ENCODE peak calls at places on chromosomes 1 and 21, in five cellular contexts. One of them, this sample, is unnamed.

GRCh38 chr1:37599940-37600339 is 4.2 kb upstream of the GNL2 start:
- DNase-seq in fibroblast of lung: no peak
- DNase-seq in OCI-LY7: no peak
- DNase-seq in transverse colon: no peak
- DNase-seq in IMR-90: no peak
- DNase-seq in this sample: no peak

GRCh38 chr1:54989473-54989872 is 9.0 kb downstream of the TMEM61 start:
- DNase-seq in OCI-LY7: no peak
- DNase-seq in transverse colon: peak; percentile 67
- DNase-seq in fibroblast of lung: no peak
- DNase-seq in IMR-90: no peak
- DNase-seq in this sample: no peak

GRCh38 chr1:226305184-226305583 is 3.8 kb downstream of the LIN9 start:
- DNase-seq in OCI-LY7: no peak
- DNase-seq in transverse colon: no peak
- DNase-seq in fibroblast of lung: no peak
- DNase-seq in IMR-90: no peak
- DNase-seq in this sample: no peak

GRCh38 chr1:10338047-10338446 is 60.8 kb upstream of the PGD start:
- DNase-seq in transverse colon: peak; percentile 23
- DNase-seq in OCI-LY7: peak; percentile 59
- DNase-seq in fibroblast of lung: peak; percentile 52
- DNase-seq in IMR-90: peak; percentile 34
- DNase-seq in this sample: peak; percentile 68

GRCh38 chr1:194717941-194718340 is 1531.5 kb upstream of the B3GALT2 start:
- DNase-seq in transverse colon: no peak
- DNase-seq in IMR-90: peak; percentile 63
- DNase-seq in fibroblast of lung: peak; percentile 65
- DNase-seq in OCI-LY7: no peak
- DNase-seq in this sample: no peak

GRCh38 chr21:28177008-28177603 is 815.6 kb downstream of the LTN1 start:
- DNase-seq in fibroblast of lung: no peak
- DNase-seq in transverse colon: no peak
- DNase-seq in OCI-LY7: no peak
- DNase-seq in IMR-90: peak; percentile 10
- DNase-seq in this sample: no peak

GRCh38 chr1:225845633-225846259 is 35.8 kb downstream of the EPHX1 start:
- DNase-seq in IMR-90: peak; percentile 75
- DNase-seq in fibroblast of lung: peak; percentile 88
- DNase-seq in transverse colon: peak; percentile 74
- DNase-seq in OCI-LY7: peak; percentile 74
- DNase-seq in this sample: peak; percentile 46

GRCh38 chr1:46489169-46489637 is 433 bp upstream of the DMBX1 start:
- DNase-seq in IMR-90: no peak
- DNase-seq in transverse colon: peak; percentile 16
- DNase-seq in OCI-LY7: no peak
- DNase-seq in fibroblast of lung: no peak
- DNase-seq in this sample: no peak

GRCh38 chr1:73813726-73814125 is 384.2 kb downstream of the LRRIQ3 start:
- DNase-seq in IMR-90: no peak
- DNase-seq in fibroblast of lung: no peak
- DNase-seq in OCI-LY7: no peak
- DNase-seq in transverse colon: no peak
- DNase-seq in this sample: no peak

GRCh38 chr1:207853372-207853757 is 57.6 kb downstream of the CD34 start:
- DNase-seq in OCI-LY7: no peak
- DNase-seq in IMR-90: peak; percentile 19
- DNase-seq in transverse colon: no peak
- DNase-seq in fibroblast of lung: peak; percentile 31
- DNase-seq in this sample: no peak

GRCh38 chr1:221431068-221431651 is 310.7 kb downstream of the DUSP10 start:
- DNase-seq in fibroblast of lung: peak; percentile 75
- DNase-seq in IMR-90: peak; percentile 40
- DNase-seq in OCI-LY7: no peak
- DNase-seq in transverse colon: no peak
- DNase-seq in this sample: no peak

DNA sequence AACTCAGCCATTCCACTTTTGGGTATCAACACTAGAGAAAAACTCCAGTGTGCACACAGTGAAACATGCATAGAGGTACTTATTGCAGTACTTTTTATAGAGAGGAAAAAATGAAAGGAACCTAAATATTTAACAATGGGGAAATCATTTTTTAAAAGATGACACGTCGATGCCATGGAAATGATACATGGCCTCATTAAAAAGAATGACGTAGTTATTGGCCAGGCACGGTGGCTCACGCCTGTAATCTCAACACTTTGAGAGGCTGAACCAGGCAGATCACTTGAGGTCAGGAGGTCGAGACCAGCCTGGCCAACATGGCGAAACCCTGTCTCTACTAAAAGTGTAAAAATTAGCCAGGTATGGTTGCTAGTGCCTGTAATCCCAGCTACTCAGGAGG is 42.5 kb downstream of the MATN1 start:
- DNase-seq in fibroblast of lung: no peak
- DNase-seq in transverse colon: no peak
- DNase-seq in OCI-LY7: no peak
- DNase-seq in IMR-90: no peak
- DNase-seq in this sample: no peak
- TF ChIP-seq CTCF in fibroblast of lung: no peak
- TF ChIP-seq CTCF in transverse colon: no peak
- TF ChIP-seq CTCF in OCI-LY7: no peak
- TF ChIP-seq CTCF in IMR-90: no peak
- TF ChIP-seq CTCF in this sample: no peak

DNA sequence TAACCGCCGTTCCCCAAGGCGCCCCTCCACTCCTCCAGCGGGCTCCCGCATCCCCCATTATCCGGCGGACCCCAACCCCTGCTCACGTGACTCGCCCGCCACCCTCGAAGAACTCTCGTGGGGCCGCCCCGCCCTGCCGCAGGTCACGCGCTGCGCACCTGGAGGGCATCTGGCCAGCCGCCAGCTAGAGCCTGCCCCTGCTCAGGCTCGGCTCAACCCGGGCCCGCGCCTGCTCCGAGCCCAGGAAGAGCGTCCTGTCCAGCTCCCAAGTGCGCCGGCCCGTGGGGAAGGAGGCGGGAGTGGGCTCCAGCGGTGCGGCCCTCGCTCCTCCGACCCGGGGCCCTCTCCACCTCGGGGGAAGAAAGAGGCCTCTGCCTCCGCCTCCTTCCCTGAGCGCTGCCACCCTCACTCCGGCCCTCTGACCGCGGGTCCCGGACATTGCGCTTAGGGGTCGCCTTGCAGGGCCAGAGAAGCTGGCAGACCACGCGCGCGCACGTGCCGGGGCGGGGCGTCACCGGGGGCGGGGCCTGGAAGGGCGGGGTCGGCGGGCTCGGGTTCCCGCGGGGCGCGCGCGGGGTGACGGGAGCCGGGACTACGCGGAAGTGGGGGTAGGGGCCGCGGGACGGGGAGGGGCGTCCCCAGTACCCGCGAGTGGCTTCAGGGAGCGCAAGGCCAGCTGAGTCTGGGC is 28.4 kb downstream of the HMGN2 start:
- DNase-seq in OCI-LY7: peak; percentile 90
- DNase-seq in fibroblast of lung: peak; percentile 78
- DNase-seq in transverse colon: peak; percentile 93
- DNase-seq in IMR-90: peak; percentile 55
- DNase-seq in this sample: peak; percentile 96
- TF ChIP-seq CTCF in OCI-LY7: peak; percentile 51
- TF ChIP-seq CTCF in fibroblast of lung: no peak
- TF ChIP-seq CTCF in transverse colon: no peak
- TF ChIP-seq CTCF in IMR-90: no peak
- TF ChIP-seq CTCF in this sample: no peak

DNA sequence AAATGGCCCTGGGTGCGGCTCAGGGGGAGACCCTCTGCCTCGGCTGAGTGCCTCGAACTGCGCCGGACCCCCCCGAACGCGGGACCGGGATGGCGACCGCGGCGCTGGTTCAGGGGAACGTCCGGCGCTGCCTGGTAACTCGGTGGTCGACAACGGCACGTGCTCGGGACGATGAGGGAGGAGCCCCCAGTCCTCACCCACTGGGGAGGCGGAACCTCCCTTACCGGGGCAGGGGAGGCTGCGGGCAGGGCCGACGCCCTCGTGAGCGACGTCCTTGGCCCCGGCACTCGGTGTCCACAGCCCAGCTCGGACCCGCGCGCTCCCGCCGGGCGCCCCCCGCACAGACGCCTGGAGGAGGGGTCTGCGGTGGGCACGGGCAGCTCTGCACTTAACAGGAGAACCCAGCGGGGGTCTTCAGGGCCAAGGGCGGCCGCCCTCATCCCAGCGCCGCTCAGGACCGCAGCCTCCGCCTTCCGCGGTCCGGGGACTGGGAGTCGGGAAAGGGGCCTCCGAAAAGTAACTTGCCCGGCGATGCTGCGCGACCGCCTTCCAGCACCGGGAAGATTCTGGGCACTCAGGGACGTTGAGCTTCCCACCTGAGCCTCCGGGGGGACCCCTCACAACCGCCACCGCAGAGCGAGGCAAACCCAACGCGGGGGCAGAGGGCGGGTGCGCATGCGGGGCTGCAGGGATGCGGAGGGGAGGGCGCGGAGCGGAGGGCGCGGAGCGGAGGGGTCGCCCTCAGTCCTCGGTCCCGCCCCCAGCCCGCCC is 1.7 kb downstream of the HES4 start:
- DNase-seq in IMR-90: no peak
- DNase-seq in OCI-LY7: no peak
- DNase-seq in transverse colon: no peak
- DNase-seq in fibroblast of lung: no peak
- DNase-seq in this sample: no peak
- TF ChIP-seq CTCF in IMR-90: no peak
- TF ChIP-seq CTCF in OCI-LY7: no peak
- TF ChIP-seq CTCF in transverse colon: no peak
- TF ChIP-seq CTCF in fibroblast of lung: no peak
- TF ChIP-seq CTCF in this sample: no peak

DNA sequence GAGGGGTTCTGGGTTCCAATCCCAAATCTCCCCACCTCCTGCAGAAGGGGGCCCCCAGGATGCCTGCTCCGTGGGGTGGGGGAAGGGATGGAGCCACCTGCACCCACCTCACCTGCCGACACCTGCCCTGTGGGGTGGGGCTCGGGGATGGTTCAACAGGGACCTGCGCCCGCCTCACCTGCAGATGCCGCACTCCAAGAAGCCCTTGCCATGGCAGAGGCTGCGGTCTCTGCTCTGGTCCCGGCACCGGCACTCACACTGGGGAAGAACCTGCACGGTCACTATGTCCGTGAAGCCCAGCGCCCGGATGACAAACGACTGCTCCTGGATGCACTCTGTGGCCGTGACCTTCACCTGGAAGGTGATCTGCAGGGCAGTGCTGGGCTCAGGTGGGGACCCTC is 18.1 kb upstream of the PTTG1IP start:
- DNase-seq in transverse colon: no peak
- DNase-seq in fibroblast of lung: no peak
- DNase-seq in OCI-LY7: no peak
- DNase-seq in IMR-90: no peak
- DNase-seq in this sample: no peak
- TF ChIP-seq CTCF in transverse colon: no peak
- TF ChIP-seq CTCF in fibroblast of lung: no peak
- TF ChIP-seq CTCF in OCI-LY7: no peak
- TF ChIP-seq CTCF in IMR-90: no peak
- TF ChIP-seq CTCF in this sample: no peak

GRCh38 chr1:38608202-38608864 is 251.2 kb downstream of the RRAGC start:
- DNase-seq in OCI-LY7: peak; percentile 34
- DNase-seq in transverse colon: no peak
- DNase-seq in fibroblast of lung: no peak
- DNase-seq in IMR-90: peak; percentile 4
- DNase-seq in this sample: peak; percentile 51
- TF ChIP-seq CTCF in OCI-LY7: peak; percentile 71
- TF ChIP-seq CTCF in transverse colon: peak; percentile 31
- TF ChIP-seq CTCF in fibroblast of lung: no peak
- TF ChIP-seq CTCF in IMR-90: peak; percentile 39
- TF ChIP-seq CTCF in this sample: peak; percentile 40

This sample was measured in GM13977.